ENCODE peak calls at places on chromosomes 12 and 14, in five cellular contexts. Y is A549, W is heart left ventricle, L is prostate gland, H is body of pancreas. R is an unnamed sample.

GRCh38 chr14:100341301-100342031 is 18.3 kb downstream of the SLC25A47 start:
- DNase-seq in Y (peak; percentile 75), W (no peak), L (no peak), H (peak; percentile 78), R (peak; percentile 41)

GRCh38 chr14:100573757-100574641 is 13.2 kb downstream of the BEGAIN start:
- DNase-seq in Y (no peak), W (peak; percentile 42), L (no peak), H (no peak), R (no peak)

GRCh38 chr14:73995977-73996378 is 23.1 kb downstream of the ENTPD5 start:
- DNase-seq in Y (no peak), W (no peak), L (no peak), H (no peak), R (peak; percentile 32)

GRCh38 chr14:100263141-100263540 is 24.2 kb downstream of the YY1 start:
- DNase-seq in Y (no peak), W (no peak), L (no peak), H (no peak), R (no peak)

GRCh38 chr12:94777936-94778335 is 127.6 kb upstream of the TMCC3 start:
- DNase-seq in Y (no peak), W (no peak), L (no peak), H (no peak), R (no peak)

GRCh38 chr14:35078082-35078481 is 32.0 kb downstream of the FAM177A1 start:
- DNase-seq in Y (no peak), W (no peak), L (no peak), H (no peak), R (no peak)

GRCh38 chr14:58151264-58151700 is 731 bp downstream of the ARMH4 start:
- DNase-seq in Y (no peak), W (no peak), L (no peak), H (no peak), R (no peak)

GRCh38 chr14:57060276-57060956 is 208.3 kb downstream of the EXOC5 start:
- DNase-seq in Y (no peak), W (no peak), L (no peak), H (peak; percentile 61), R (no peak)

GRCh38 chr12:11667159-11667558 is 17.7 kb downstream of the ETV6 start:
- DNase-seq in Y (no peak), W (no peak), L (no peak), H (no peak), R (no peak)

GRCh38 chr14:68625366-68626090 is 167.3 kb downstream of the ZFP36L1 start:
- DNase-seq in Y (no peak), W (no peak), L (no peak), H (no peak), R (no peak)

GRCh38 chr12:80101126-80101525 is 1.8 kb downstream of the OTOGL start:
- DNase-seq in Y (no peak), W (no peak), L (no peak), H (no peak), R (no peak)

GRCh38 chr14:23385244-23385643 is 8.4 kb downstream of the CMTM5 start:
- DNase-seq in Y (no peak), W (no peak), L (no peak), H (no peak), R (no peak)

GRCh38 chr14:105152794-105153241 is 15.8 kb downstream of the JAG2 start:
- DNase-seq in Y (no peak), W (peak; percentile 73), L (no peak), H (no peak), R (no peak)

GRCh38 chr14:23284654-23285529 is 1.0 kb downstream of the HOMEZ start:
- DNase-seq in Y (no peak), W (no peak), L (peak; percentile 19), H (no peak), R (no peak)

GRCh38 chr14:92728781-92729364 is 19.6 kb downstream of the LGMN start:
- DNase-seq in Y (no peak), W (no peak), L (no peak), H (peak; percentile 14), R (peak; percentile 61)

GRCh38 chr14:66177935-66178334 is 308.2 kb upstream of the CCDC196 start:
- DNase-seq in Y (no peak), W (no peak), L (no peak), H (no peak), R (no peak)

GRCh38 chr12:80293347-80293746 is 150.7 kb upstream of the PTPRQ start:
- DNase-seq in Y (no peak), W (no peak), L (no peak), H (no peak), R (no peak)

GRCh38 chr14:75042040-75042439 is 9.2 kb downstream of the MLH3 start:
- DNase-seq in Y (no peak), W (no peak), L (no peak), H (no peak), R (no peak)

GRCh38 chr12:64864319-64864718 is 39.9 kb downstream of the TBC1D30 start:
- DNase-seq in Y (no peak), W (no peak), L (no peak), H (no peak), R (no peak)

GRCh38 chr12:8667280-8667679 is 4.7 kb upstream of the MFAP5 start:
- DNase-seq in Y (no peak), W (no peak), L (no peak), H (no peak), R (no peak)

GRCh38 chr12:72133497-72134055 is 138.6 kb upstream of the TRHDE start:
- DNase-seq in Y (no peak), W (no peak), L (no peak), H (no peak), R (no peak)

GRCh38 chr14:100524933-100525243 is 62.3 kb downstream of the BEGAIN start:
- DNase-seq in Y (peak; percentile 41), W (no peak), L (no peak), H (peak; percentile 62), R (peak; percentile 25)

GRCh38 chr12:111757361-111758119 is 9.2 kb upstream of the ALDH2 start:
- DNase-seq in Y (no peak), W (peak; percentile 80), L (peak; percentile 61), H (peak; percentile 78), R (peak; percentile 62)

GRCh38 chr12:130147875-130148596 is 14.2 kb upstream of the FZD10 start:
- DNase-seq in Y (no peak), W (no peak), L (no peak), H (no peak), R (no peak)

GRCh38 chr14:103695331-103696026 is 19.8 kb downstream of the XRCC3 start:
- DNase-seq in Y (no peak), W (no peak), L (no peak), H (no peak), R (no peak)

GRCh38 chr12:66813137-66813867 is 134.4 kb upstream of the GRIP1 start:
- DNase-seq in Y (no peak), W (no peak), L (no peak), H (no peak), R (no peak)

GRCh38 chr12:116122639-116123038 is 154.9 kb downstream of the MED13L start:
- DNase-seq in Y (no peak), W (no peak), L (no peak), H (no peak), R (no peak)

GRCh38 chr12:103442822-103443221 is 52.9 kb downstream of the C12orf42 start:
- DNase-seq in Y (no peak), W (no peak), L (no peak), H (no peak), R (no peak)

GRCh38 chr12:85065816-85066482 is 29.8 kb downstream of the LRRIQ1 start:
- DNase-seq in Y (no peak), W (no peak), L (no peak), H (no peak), R (no peak)

GRCh38 chr12:3123729-3124128 is 46.5 kb downstream of the TSPAN9 start:
- DNase-seq in Y (no peak), W (no peak), L (no peak), H (no peak), R (no peak)

GRCh38 chr12:47782372-47782770 is 9.3 kb downstream of the SLC48A1 start:
- DNase-seq in Y (no peak), W (peak; percentile 55), L (no peak), H (no peak), R (no peak)

GRCh38 chr12:114407034-114407420 is 1.1 kb upstream of the TBX5 start:
- DNase-seq in Y (no peak), W (no peak), L (no peak), H (no peak), R (no peak)

GRCh38 chr14:61280092-61280525 is 1.0 kb downstream of the TMEM30B start:
- DNase-seq in Y (no peak), W (peak; percentile 51), L (peak; percentile 40), H (no peak), R (peak; percentile 45)

GRCh38 chr12:2373307-2373706 is 320.5 kb downstream of the CACNA1C start:
- DNase-seq in Y (no peak), W (no peak), L (no peak), H (no peak), R (no peak)

GRCh38 chr14:63308723-63309317 is 9.9 kb downstream of the GPHB5 start:
- DNase-seq in Y (no peak), W (no peak), L (no peak), H (peak; percentile 17), R (no peak)

GRCh38 chr12:6363330-6364036 is 11.9 kb downstream of the SCNN1A start:
- DNase-seq in Y (peak; percentile 97), W (peak; percentile 87), L (peak; percentile 84), H (peak; percentile 85), R (peak; percentile 84)
- TF ChIP-seq POLR2A in Y (peak; percentile 77), W (peak; percentile 62), L (peak; percentile 84), H (peak; percentile 83), R (no peak)

GRCh38 chr12:13097526-13097925 is 5.9 kb downstream of the GSG1 start:
- DNase-seq in Y (no peak), W (no peak), L (no peak), H (no peak), R (no peak)
- H3K4me1 ChIP-seq in Y (peaks cover 66% of the 10 kb centered on the region), W (peaks cover 55% of the 10 kb centered on the region), L (peaks cover 17% of the 10 kb centered on the region), H (peaks cover 44% of the 10 kb centered on the region), R (peaks cover 49% of the 10 kb centered on the region)

GRCh38 chr12:53078425-53079225 is 565 bp downstream of the SPRYD3 start:
- DNase-seq in Y (no peak), W (no peak), L (no peak), H (peak; percentile 52), R (peak; percentile 49)
- TF ChIP-seq CTCF in Y (no peak), W (no peak), L (no peak), H (no peak), R (no peak)

DNA sequence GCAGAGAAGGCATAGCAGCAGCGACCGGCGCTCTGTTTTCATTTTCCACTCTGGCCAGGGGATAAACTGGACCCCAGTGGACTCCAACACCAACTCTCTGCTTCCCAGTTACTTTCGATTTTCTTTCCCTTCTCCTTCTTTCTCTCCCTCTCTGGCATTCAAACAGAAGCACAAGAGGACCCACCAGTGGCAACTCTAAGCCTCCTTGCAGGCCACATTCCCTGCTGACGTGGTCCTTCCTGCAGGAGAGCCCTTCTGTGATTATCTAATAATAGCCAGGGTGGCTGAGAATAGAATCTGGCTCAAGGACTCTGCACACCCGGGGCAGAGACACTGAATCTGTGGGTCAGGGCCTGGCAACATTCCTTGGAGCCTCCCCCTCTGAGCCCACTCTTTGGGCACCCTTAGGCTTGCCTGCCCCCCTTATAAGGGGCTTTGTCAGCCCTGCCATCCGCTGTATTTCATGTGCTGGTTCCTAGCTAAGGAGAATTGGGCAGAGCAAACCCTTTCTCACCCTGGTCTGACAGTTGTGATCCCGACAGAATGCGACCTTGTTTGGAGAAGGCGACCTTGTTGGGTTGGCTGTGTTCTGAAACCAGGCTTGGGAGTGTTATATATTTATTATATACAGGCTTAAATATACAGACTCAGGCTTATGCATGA is 8.2 kb upstream of the HOXC6 start:
- DNase-seq in Y (no peak), W (no peak), L (no peak), H (no peak), R (no peak)
- TF ChIP-seq POLR2A in Y (no peak), W (no peak), L (no peak), H (no peak), R (no peak)

R was measured in stomach.